ENCODE peak calls at places on chromosomes 5 and 9, in eight cellular contexts. L is GM06990, H is kidney epithelial cell, C is astrocyte of the cerebellum, E is uterus, B is choroid plexus epithelial cell, O is prostate gland, N is psoas muscle. W is an unnamed sample.

GRCh38 chr5:21880164-21880563 is 973.0 kb downstream of the CDH12 start:
- DNase-seq in L (no peak), H (no peak), C (no peak), E (no peak), B (no peak), O (no peak), N (no peak), W (no peak)

GRCh38 chr5:1241509-1242080 is 16.4 kb downstream of the SLC6A18 start:
- DNase-seq in L (no peak), H (no peak), C (no peak), E (no peak), B (no peak), O (no peak), N (no peak), W (no peak)

GRCh38 chr9:90460220-90460619 is 182.4 kb downstream of the DIRAS2 start:
- DNase-seq in L (no peak), H (no peak), C (no peak), E (no peak), B (no peak), O (no peak), N (no peak), W (no peak)

GRCh38 chr5:107228237-107228636 is 442.5 kb downstream of the EFNA5 start:
- DNase-seq in L (no peak), H (no peak), C (no peak), E (no peak), B (no peak), O (no peak), N (no peak), W (no peak)

GRCh38 chr9:129143031-129143441 is 31.8 kb downstream of the PTPA start:
- DNase-seq in L (peak), H (no peak), C (peak), E (peak), B (peak), O (peak), N (peak), W (peak)

GRCh38 chr9:99787552-99787951 is 34.1 kb upstream of the NR4A3 start:
- DNase-seq in L (no peak), H (no peak), C (no peak), E (no peak), B (no peak), O (no peak), N (no peak), W (no peak)

GRCh38 chr5:164422400-164422799 is 917.0 kb downstream of the MAT2B start:
- DNase-seq in L (no peak), H (no peak), C (no peak), E (no peak), B (peak), O (no peak), N (no peak), W (no peak)

GRCh38 chr5:175857986-175858385 is 13.4 kb upstream of the CPLX2 start:
- DNase-seq in L (no peak), H (no peak), C (no peak), E (no peak), B (no peak), O (no peak), N (no peak), W (no peak)

GRCh38 chr5:111227805-111228204 is 3.6 kb downstream of the CAMK4 start:
- DNase-seq in L (no peak), H (peak), C (peak), E (no peak), B (no peak), O (no peak), N (no peak), W (no peak)

GRCh38 chr5:179679014-179679674 is 1.7 kb downstream of the CBY3 start:
- DNase-seq in L (no peak), H (no peak), C (no peak), E (peak), B (peak), O (peak), N (peak), W (no peak)

GRCh38 chr5:65076251-65076869 is 307.6 kb downstream of the CWC27 start:
- DNase-seq in L (no peak), H (no peak), C (no peak), E (peak), B (peak), O (no peak), N (no peak), W (peak)

GRCh38 chr9:92501671-92502393 is 19.5 kb upstream of the ASPN start:
- DNase-seq in L (no peak), H (no peak), C (no peak), E (peak), B (peak), O (no peak), N (peak), W (no peak)

GRCh38 chr5:85670417-85670816 is 947.3 kb upstream of the COX7C start:
- DNase-seq in L (no peak), H (no peak), C (no peak), E (no peak), B (no peak), O (no peak), N (no peak), W (no peak)

GRCh38 chr5:148912714-148913398 is 86.4 kb downstream of the ADRB2 start:
- DNase-seq in L (no peak), H (peak), C (peak), E (no peak), B (peak), O (no peak), N (no peak), W (peak)

GRCh38 chr9:114339130-114339908 is 9.7 kb downstream of the ORM2 start:
- DNase-seq in L (peak), H (no peak), C (no peak), E (peak), B (peak), O (no peak), N (peak), W (no peak)

GRCh38 chr9:73347123-73347522 is 195.5 kb downstream of the ANXA1 start:
- DNase-seq in L (no peak), H (no peak), C (no peak), E (no peak), B (no peak), O (no peak), N (no peak), W (no peak)

GRCh38 chr9:92637331-92637730 is 32.6 kb downstream of the IPPK start:
- DNase-seq in L (no peak), H (no peak), C (no peak), E (peak), B (no peak), O (no peak), N (no peak), W (no peak)

GRCh38 chr9:36401179-36401740 is 1.2 kb upstream of the RNF38 start:
- DNase-seq in L (no peak), H (no peak), C (peak), E (no peak), B (peak), O (peak), N (no peak), W (no peak)

GRCh38 chr5:68661237-68661636 is 432.6 kb upstream of the SLC30A5 start:
- DNase-seq in L (no peak), H (no peak), C (no peak), E (no peak), B (peak), O (no peak), N (no peak), W (no peak)

GRCh38 chr5:126370796-126371718 is 52.2 kb upstream of the GRAMD2B start:
- DNase-seq in L (no peak), H (peak), C (peak), E (no peak), B (peak), O (no peak), N (no peak), W (no peak)

GRCh38 chr5:76269259-76269958 is 133.7 kb upstream of the IQGAP2 start:
- DNase-seq in L (no peak), H (no peak), C (no peak), E (no peak), B (no peak), O (no peak), N (no peak), W (no peak)

GRCh38 chr9:111798786-111799185 is 4.0 kb upstream of the SHOC1 start:
- DNase-seq in L (no peak), H (peak), C (no peak), E (no peak), B (peak), O (no peak), N (no peak), W (peak)

GRCh38 chr9:112174223-112174964 is 703 bp downstream of the SUSD1 start:
- DNase-seq in L (peak), H (no peak), C (no peak), E (no peak), B (peak), O (peak), N (peak), W (no peak)

GRCh38 chr9:85401998-85402397 is 339.8 kb downstream of the AGTPBP1 start:
- DNase-seq in L (no peak), H (no peak), C (no peak), E (no peak), B (no peak), O (peak), N (no peak), W (no peak)

GRCh38 chr9:28921857-28922500 is 1348.7 kb upstream of the C9orf72 start:
- DNase-seq in L (no peak), H (no peak), C (no peak), E (no peak), B (no peak), O (no peak), N (no peak), W (no peak)

GRCh38 chr5:57650360-57651069 is 167.9 kb upstream of the ACTBL2 start:
- DNase-seq in L (peak), H (peak), C (no peak), E (no peak), B (peak), O (peak), N (peak), W (no peak)

GRCh38 chr5:167587768-167588167 is 703.7 kb upstream of the WWC1 start:
- DNase-seq in L (no peak), H (no peak), C (peak), E (no peak), B (peak), O (no peak), N (no peak), W (no peak)

GRCh38 chr5:109740329-109740728 is 50.6 kb downstream of the MAN2A1 start:
- DNase-seq in L (peak), H (peak), C (peak), E (no peak), B (peak), O (no peak), N (no peak), W (no peak)

GRCh38 chr5:140639093-140639821 is at the start of gene TMCO6:
- DNase-seq in L (peak), H (peak), C (peak), E (peak), B (peak), O (peak), N (peak), W (peak)

GRCh38 chr5:107867266-107867665 is 196.5 kb upstream of the EFNA5 start:
- DNase-seq in L (no peak), H (no peak), C (no peak), E (no peak), B (no peak), O (no peak), N (no peak), W (no peak)

GRCh38 chr5:103109277-103109676 is 10.7 kb downstream of the GIN1 start:
- DNase-seq in L (no peak), H (no peak), C (no peak), E (no peak), B (no peak), O (no peak), N (no peak), W (no peak)

GRCh38 chr9:13143281-13143680 is 136.2 kb downstream of the MPDZ start:
- DNase-seq in L (no peak), H (no peak), C (no peak), E (no peak), B (no peak), O (no peak), N (no peak), W (no peak)

GRCh38 chr9:94904806-94905205 is 178.3 kb downstream of the AOPEP start:
- DNase-seq in L (no peak), H (no peak), C (no peak), E (no peak), B (no peak), O (no peak), N (no peak), W (no peak)

GRCh38 chr5:114362977-114363721 is 1.3 kb downstream of the KCNN2 start:
- DNase-seq in L (peak), H (no peak), C (no peak), E (no peak), B (no peak), O (peak), N (peak), W (no peak)

GRCh38 chr9:134210511-134210907 is 46.1 kb upstream of the RNU6ATAC start:
- DNase-seq in L (no peak), H (no peak), C (no peak), E (peak), B (no peak), O (no peak), N (no peak), W (no peak)

GRCh38 chr9:12231832-12232231 is 461.4 kb upstream of the TYRP1 start:
- DNase-seq in L (no peak), H (no peak), C (no peak), E (no peak), B (no peak), O (no peak), N (no peak), W (no peak)

GRCh38 chr5:143874312-143874711 is 62.4 kb downstream of the HMHB1 start:
- DNase-seq in L (no peak), H (no peak), C (peak), E (no peak), B (peak), O (no peak), N (no peak), W (no peak)

DNA sequence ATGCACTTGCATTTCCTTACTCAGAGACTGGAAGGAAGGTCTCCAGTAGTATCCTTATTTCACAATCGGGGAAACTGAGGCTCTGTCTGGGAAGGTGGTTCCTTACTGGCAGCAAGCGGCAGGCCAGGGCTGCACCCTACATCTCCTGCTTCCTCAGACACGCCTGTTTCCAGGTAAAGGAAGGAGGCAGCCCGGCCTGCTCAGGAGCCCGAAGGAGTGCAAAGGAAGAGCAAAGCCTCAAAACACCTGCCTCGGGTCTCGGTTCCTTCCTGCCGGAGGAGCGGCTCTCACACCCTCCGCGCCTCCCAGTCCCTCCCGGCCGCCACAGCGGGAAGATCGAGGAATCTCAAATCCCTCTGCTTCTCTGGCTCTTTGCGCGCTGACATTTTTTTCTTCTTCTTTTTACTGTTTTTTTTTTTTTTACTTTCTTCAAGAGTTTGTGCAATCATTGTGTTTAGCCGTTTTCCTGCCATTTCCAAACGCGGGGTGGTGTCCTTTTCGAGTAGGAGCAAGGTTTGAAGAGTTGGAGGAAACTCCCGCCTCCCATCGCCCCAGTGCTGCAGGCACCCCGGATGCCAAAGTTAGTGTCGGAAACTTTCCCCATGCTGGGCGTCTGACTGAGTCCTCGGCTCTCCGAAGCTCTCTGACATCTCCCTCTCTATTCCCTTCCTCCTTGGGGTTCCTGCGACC is 1.0 kb downstream of the GGTA1 start:
- DNase-seq in L (peak), H (no peak), C (no peak), E (peak), B (peak), O (peak), N (peak), W (no peak)
- H3K4me3 ChIP-seq in L (no peak), H (peak), C (peak), E (peak), B (no peak), O (peak), N (peak), W (peak)

DNA sequence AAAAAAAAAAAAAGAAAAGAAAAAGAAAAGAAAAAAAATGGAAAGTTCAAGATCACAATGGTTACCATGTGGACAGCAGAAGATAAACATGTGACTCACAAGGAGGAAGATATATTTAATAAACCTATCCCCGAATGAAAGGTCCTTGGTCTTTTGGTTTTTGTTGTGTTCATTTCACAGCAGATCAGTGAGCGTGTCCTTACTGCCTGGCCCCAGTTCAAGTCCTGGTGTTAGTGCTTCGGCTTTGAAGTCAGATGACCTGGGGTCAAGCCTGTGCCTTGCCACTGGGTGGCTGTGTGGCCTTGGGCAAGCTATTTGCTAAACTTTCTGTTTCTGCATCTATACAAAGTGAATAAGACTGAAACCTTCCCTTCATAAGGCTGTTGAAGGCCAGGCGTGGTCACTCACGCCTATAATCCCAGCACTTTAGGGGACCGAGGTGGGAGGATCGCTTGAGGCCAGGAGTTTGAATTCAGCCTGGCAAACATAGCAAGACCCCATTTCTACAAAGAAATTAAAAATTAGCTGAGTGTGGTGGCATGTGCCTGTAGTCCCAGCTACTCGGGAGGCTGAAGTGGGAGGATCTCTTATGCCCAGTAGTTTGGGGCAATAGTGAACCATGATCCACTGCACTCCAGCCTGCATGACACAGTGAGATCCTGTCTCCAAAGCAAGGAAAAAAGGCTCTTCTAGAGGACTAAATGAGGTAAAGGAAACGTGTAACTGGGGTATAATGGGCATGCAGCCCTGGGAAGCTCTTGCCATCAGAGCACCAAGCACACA is 94.5 kb upstream of the SPATA31D4 start:
- DNase-seq in L (no peak), H (no peak), C (no peak), E (no peak), B (no peak), O (no peak), N (no peak), W (no peak)
- TF ChIP-seq CTCF in L (no peak), H (no peak), C (no peak), E (no peak), B (no peak), O (no peak), N (no peak), W (no peak)

DNA sequence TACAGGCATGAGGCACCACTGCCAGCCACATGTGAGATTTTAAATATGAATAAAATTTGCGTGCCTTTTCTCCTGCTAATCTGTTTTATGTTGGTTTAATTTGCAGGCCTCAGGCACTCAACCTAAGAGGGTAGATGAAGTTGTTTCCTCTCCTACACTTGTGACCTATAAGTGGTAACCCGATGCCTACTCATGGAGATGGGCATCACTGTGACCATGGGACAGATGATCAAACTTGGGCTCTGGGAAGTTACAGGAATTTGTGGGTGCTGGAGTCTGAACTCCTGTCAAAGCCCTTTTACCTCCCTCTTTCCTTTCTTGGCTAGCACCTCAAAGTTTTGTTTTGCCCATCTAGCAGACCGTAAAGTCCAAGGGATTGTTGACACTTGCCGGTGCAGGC is 1.0 kb downstream of the SLC28A3 start:
- DNase-seq in L (no peak), H (no peak), C (no peak), E (no peak), B (no peak), O (no peak), N (no peak), W (no peak)
- H3K4me3 ChIP-seq in L (no peak), H (no peak), C (no peak), E (no peak), B (no peak), O (no peak), N (no peak), W (no peak)

DNA sequence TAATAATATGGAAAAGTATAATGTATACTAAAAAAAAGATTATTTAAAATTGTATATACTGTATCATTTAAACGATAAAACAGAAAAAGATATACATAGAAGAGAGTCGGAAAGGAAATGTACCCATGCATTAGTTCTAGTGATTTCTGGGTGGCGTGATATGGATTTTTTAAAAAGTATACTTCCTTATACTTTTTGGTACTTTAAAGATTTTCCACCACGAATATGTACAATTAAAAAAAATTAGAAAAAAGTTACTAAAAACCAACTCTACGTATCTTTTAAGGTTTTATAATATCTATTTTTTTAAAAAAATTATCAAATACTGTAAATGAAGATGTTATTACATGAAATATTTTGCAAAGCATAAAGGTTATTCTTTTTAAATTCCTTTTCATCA is 12.3 kb downstream of the PHF19 start:
- DNase-seq in L (no peak), H (no peak), C (no peak), E (no peak), B (no peak), O (no peak), N (no peak), W (no peak)
- TF ChIP-seq CTCF in L (no peak), H (no peak), C (no peak), E (no peak), B (no peak), O (no peak), N (no peak), W (no peak)

W was measured in AG04449.